ENCODE peak calls at places on chromosomes 1 and 21, in four cellular contexts. H, E, K and V are unnamed samples. For H3K9me3, the result is how much of the 10 kb centered on the place peaks cover.

GRCh38 chr1:230328342-230329015 is 97.7 kb downstream of the PGBD5 start:
- DNase-seq in E (peak), K (no peak), H (no peak), V (no peak)

GRCh38 chr1:171912509-171913185 is 71.3 kb downstream of the DNM3 start:
- DNase-seq in E (no peak), H (no peak), K (no peak), V (no peak)

GRCh38 chr1:221919341-221919740 is 177.5 kb upstream of the DUSP10 start:
- DNase-seq in H (no peak), K (no peak), E (no peak), V (no peak)

GRCh38 chr21:45877821-45878469 is 103.6 kb upstream of the COL6A1 start:
- DNase-seq in K (no peak), H (no peak), E (no peak), V (no peak)

GRCh38 chr1:106756752-106757151 is 299.7 kb upstream of the PRMT6 start:
- DNase-seq in K (no peak), H (no peak), E (peak), V (no peak)

GRCh38 chr1:170598618-170599017 is 65.3 kb upstream of the PRRX1 start:
- DNase-seq in H (no peak), E (no peak), K (no peak), V (no peak)

GRCh38 chr1:162380061-162380846 is 1.3 kb upstream of the C1orf226 start:
- DNase-seq in E (peak), K (no peak), H (no peak), V (no peak)

GRCh38 chr1:53740621-53741105 is 1.7 kb upstream of the GLIS1 start:
- DNase-seq in E (peak), H (no peak), K (no peak), V (peak)

GRCh38 chr21:45993210-45994085 is 11.9 kb downstream of the COL6A1 start:
- DNase-seq in H (no peak), E (no peak), K (no peak), V (no peak)

GRCh38 chr1:214571281-214571680 is 19.9 kb upstream of the PTPN14 start:
- DNase-seq in H (no peak), K (no peak), E (no peak), V (no peak)

GRCh38 chr1:112358798-112359408 is 37.1 kb upstream of the CTTNBP2NL start:
- DNase-seq in E (peak), K (peak), H (no peak), V (peak)

GRCh38 chr1:220483700-220484099 is 44.2 kb upstream of the MARK1 start:
- DNase-seq in K (no peak), H (no peak), E (no peak), V (no peak)

GRCh38 chr1:229758101-229759036 is 132.3 kb downstream of the URB2 start:
- DNase-seq in K (no peak), H (no peak), E (peak), V (peak)

GRCh38 chr1:232248276-232248803 is 381.6 kb downstream of the SIPA1L2 start:
- DNase-seq in H (no peak), E (no peak), K (no peak), V (no peak)

GRCh38 chr1:22810378-22810777 is 99.7 kb downstream of the EPHB2 start:
- DNase-seq in K (no peak), H (no peak), E (no peak), V (no peak)

GRCh38 chr1:12387641-12388040 is 157.8 kb downstream of the VPS13D start:
- DNase-seq in E (peak), K (no peak), H (no peak), V (peak)

GRCh38 chr1:154557939-154558609 is 388 bp downstream of the UBE2Q1 start:
- DNase-seq in H (no peak), K (peak), E (peak), V (no peak)

GRCh38 chr21:44377922-44378645 is 24.7 kb downstream of the TRPM2 start:
- DNase-seq in K (no peak), E (no peak), H (no peak), V (no peak)

GRCh38 chr1:168408531-168409242 is 128.0 kb downstream of the TBX19 start:
- DNase-seq in K (no peak), E (peak), H (peak), V (peak)

GRCh38 chr1:1217621-1218523 is 3.9 kb upstream of the TNFRSF4 start:
- DNase-seq in K (peak), H (no peak), E (no peak), V (no peak)

GRCh38 chr1:197595244-197595904 is 179.9 kb downstream of the DENND1B start:
- DNase-seq in K (no peak), E (no peak), H (no peak), V (no peak)

GRCh38 chr1:157203166-157203565 is 65.0 kb upstream of the ETV3 start:
- DNase-seq in H (no peak), K (no peak), E (no peak), V (no peak)

GRCh38 chr21:33261635-33262034 is 4.5 kb upstream of the IL10RB start:
- DNase-seq in E (peak), K (no peak), H (no peak), V (peak)

GRCh38 chr1:235050911-235051360 is 77.7 kb downstream of the TOMM20 start:
- DNase-seq in K (peak), H (no peak), E (peak), V (peak)
- H3K27ac ChIP-seq in K (no peak), H (no peak), E (no peak), V (no peak)

GRCh38 chr1:181317261-181317924 is 165.9 kb upstream of the CACNA1E start:
- DNase-seq in H (no peak), E (no peak), K (no peak), V (no peak)

GRCh38 chr1:181314959-181315358 is 168.4 kb upstream of the CACNA1E start:
- DNase-seq in E (no peak), K (no peak), H (no peak), V (no peak)

GRCh38 chr1:181319903-181320302 is 163.4 kb upstream of the CACNA1E start:
- DNase-seq in E (no peak), H (no peak), K (no peak), V (no peak)

GRCh38 chr1:181318858-181319235 is 164.5 kb upstream of the CACNA1E start:
- DNase-seq in H (no peak), E (peak), K (no peak), V (no peak)

GRCh38 chr1:181318022-181318857 is 165.1 kb upstream of the CACNA1E start:
- DNase-seq in K (no peak), E (no peak), H (no peak), V (no peak)
- TF ChIP-seq EZH2 in K (peak), E (peak), H (no peak), V (peak)

GRCh38 chr1:2866415-2867086 is 65.1 kb upstream of the TTC34 start:
- DNase-seq in H (no peak), K (no peak), E (no peak), V (no peak)
- H3K9me3 ChIP-seq in H (under half), K (under half), E (under half), V (under half)

DNA sequence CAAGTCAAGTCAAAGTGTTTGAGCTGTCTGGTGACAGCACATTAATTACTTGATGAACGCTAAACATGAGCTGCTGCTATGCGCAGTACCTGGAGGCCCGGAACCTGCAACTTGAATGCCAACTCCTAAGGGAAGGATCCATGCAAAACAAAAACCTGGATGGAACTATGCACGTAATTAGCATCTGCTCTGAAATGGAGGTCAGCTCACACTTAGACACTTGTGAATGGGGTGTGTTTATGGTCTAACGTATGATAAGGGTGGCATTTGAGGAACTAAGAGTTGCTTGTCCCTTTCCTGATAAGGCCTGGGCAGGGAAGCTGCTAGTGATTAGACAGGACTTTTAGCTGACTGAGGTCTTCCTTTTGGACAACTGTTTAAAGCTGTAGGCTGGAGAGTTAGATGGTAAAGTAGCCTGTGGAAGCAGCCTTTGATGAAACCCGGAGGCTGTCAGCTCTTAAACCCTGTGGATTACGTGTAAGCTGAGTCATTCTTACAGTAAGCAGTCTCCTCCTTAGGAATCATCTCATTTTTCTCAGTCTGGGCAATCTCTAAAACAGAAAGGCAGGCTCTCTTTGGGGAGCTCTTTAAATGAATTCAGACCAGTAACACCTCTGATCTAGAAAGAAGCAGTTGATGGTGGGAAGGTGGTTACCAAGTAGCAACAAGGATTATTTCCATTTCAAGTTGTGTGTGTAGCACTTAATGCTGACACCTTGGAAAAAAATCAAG is 6.8 kb downstream of the TENT5C start:
- DNase-seq in K (no peak), H (no peak), E (peak), V (peak)
- H3K27ac ChIP-seq in K (no peak), H (no peak), E (peak), V (no peak)

GRCh38 chr1:92482404-92482664 is 4.4 kb downstream of the GFI1 start:
- DNase-seq in E (no peak), K (peak), H (no peak), V (no peak)
- TF ChIP-seq EZH2 in E (peak), K (no peak), H (no peak), V (no peak)

GRCh38 chr1:100316622-100317021 is 35.7 kb upstream of the CDC14A start:
- DNase-seq in E (no peak), H (no peak), K (no peak), V (no peak)
- H3K9me3 ChIP-seq in E (under half), H (under half), K (under half), V (under half)

DNA sequence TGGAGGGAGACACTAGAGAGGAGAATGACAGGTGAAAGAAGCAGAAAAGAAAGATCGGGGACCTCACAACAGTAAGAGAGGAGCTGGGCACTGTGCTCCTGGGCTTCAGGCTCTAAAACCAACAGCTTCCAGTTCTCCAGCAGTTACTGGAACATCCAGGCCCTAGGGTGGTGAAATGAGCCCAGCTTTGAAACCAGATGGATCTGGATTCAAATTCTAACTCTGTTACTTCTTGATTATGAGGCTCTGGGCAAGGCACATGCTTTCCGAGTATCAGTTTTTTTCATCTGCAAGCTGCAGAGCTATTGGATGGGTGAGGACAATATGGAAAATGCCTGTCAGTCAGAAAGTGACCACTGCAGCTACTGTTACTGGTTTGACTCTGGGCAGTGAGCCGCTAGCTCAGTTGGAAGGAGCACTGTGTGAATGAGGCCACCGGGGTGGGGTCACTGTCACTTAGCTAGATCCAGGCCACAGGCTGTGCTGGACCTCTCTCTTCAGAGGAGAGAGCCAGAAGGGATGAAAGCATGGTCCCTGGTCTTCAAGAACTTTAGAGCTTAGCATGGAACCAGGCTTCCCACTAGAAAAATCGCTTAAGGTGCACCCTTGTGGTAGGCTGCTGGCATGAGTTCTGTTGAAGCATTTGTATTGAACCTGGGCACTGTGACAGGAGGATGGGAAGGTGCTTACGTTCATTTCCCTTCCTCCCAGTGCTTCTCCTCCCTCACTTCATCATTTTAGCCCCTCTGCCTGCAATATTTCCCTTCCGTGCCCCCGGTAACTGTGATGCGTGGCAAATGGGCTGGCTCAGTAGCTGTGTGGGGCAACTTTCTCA is 12.2 kb downstream of the PLEKHO1 start:
- DNase-seq in E (peak), H (no peak), K (no peak), V (peak)
- H3K27ac ChIP-seq in E (peak), H (peak), K (peak), V (peak)

DNA sequence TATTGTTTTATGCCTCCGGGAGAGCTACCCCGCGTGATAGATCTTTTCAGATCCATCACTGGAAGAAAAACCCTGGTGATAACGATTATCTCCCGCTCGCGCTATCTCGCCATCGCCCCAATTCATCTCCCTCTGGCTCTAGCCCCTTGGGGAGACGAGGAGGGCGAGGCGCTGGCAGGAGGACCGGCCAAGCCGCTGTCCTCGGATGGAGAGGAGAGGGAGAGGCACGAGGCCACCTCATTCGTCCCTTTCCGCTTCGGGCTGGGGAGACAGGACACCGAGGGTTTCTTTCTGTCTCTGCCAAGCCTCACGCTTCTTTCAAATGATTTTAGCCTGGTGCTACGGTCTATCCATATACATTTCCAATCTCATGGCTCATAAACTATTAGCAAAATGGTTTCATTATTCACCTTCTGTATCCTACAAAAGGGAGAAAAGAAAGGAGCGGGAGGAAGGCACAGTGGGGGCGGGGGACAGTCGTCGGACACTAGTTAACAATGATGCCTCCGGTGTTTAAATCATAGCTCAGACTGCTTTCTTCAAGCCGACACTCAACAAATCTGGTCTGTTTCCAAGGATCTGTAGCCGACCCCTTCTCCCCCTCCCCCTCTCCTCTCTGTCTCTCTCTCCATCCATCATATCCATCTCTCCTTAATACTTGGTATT is 415.1 kb upstream of the ESRRG start:
- DNase-seq in K (no peak), E (no peak), H (no peak), V (no peak)
- TF ChIP-seq EZH2 in K (peak), E (no peak), H (no peak), V (peak)